ENCODE peak calls at places on chromosomes 2 and 18, in eight cellular contexts. One of them, this sample, is unnamed.

GRCh38 chr2:10481055-10481665 is 33.0 kb upstream of the ODC1 start:
- ATAC-seq in pancreas: no peak
- ATAC-seq in activated CD4-positive, alpha-beta T cell treated with anti-CD3 and anti-CD28 coated beads for 36 hours: no peak
- ATAC-seq in A549: no peak
- ATAC-seq in stimulated activated effector memory CD8-positive, alpha-beta T cell treated with anti-CD3 and anti-CD28 coated beads, Interleukin-12 subunit alpha, Interleukin-12 subunit beta, amount 100 ng/mL, for 72 hours: no peak
- ATAC-seq in naive thymus-derived CD8-positive, alpha-beta T cell: no peak
- ATAC-seq in body of pancreas: no peak
- ATAC-seq in left lobe of liver: peak
- ATAC-seq in this sample: no peak

GRCh38 chr2:112198780-112199179 is 56.1 kb downstream of the ZC3H8 start:
- ATAC-seq in pancreas: no peak
- ATAC-seq in activated CD4-positive, alpha-beta T cell treated with anti-CD3 and anti-CD28 coated beads for 36 hours: no peak
- ATAC-seq in A549: no peak
- ATAC-seq in stimulated activated effector memory CD8-positive, alpha-beta T cell treated with anti-CD3 and anti-CD28 coated beads, Interleukin-12 subunit alpha, Interleukin-12 subunit beta, amount 100 ng/mL, for 72 hours: no peak
- ATAC-seq in naive thymus-derived CD8-positive, alpha-beta T cell: no peak
- ATAC-seq in body of pancreas: no peak
- ATAC-seq in left lobe of liver: no peak
- ATAC-seq in this sample: peak

GRCh38 chr2:88627856-88628568 is 748 bp upstream of the EIF2AK3 start:
- ATAC-seq in pancreas: peak
- ATAC-seq in activated CD4-positive, alpha-beta T cell treated with anti-CD3 and anti-CD28 coated beads for 36 hours: peak
- ATAC-seq in A549: peak
- ATAC-seq in stimulated activated effector memory CD8-positive, alpha-beta T cell treated with anti-CD3 and anti-CD28 coated beads, Interleukin-12 subunit alpha, Interleukin-12 subunit beta, amount 100 ng/mL, for 72 hours: peak
- ATAC-seq in naive thymus-derived CD8-positive, alpha-beta T cell: peak
- ATAC-seq in body of pancreas: peak
- ATAC-seq in left lobe of liver: peak
- ATAC-seq in this sample: peak

GRCh38 chr2:240618776-240619175 is 6.5 kb upstream of the GPR35 start:
- ATAC-seq in pancreas: no peak
- ATAC-seq in activated CD4-positive, alpha-beta T cell treated with anti-CD3 and anti-CD28 coated beads for 36 hours: no peak
- ATAC-seq in A549: no peak
- ATAC-seq in stimulated activated effector memory CD8-positive, alpha-beta T cell treated with anti-CD3 and anti-CD28 coated beads, Interleukin-12 subunit alpha, Interleukin-12 subunit beta, amount 100 ng/mL, for 72 hours: no peak
- ATAC-seq in naive thymus-derived CD8-positive, alpha-beta T cell: no peak
- ATAC-seq in body of pancreas: no peak
- ATAC-seq in left lobe of liver: no peak
- ATAC-seq in this sample: no peak

GRCh38 chr2:14134737-14135136 is 497.8 kb upstream of the LRATD1 start:
- ATAC-seq in pancreas: no peak
- ATAC-seq in activated CD4-positive, alpha-beta T cell treated with anti-CD3 and anti-CD28 coated beads for 36 hours: no peak
- ATAC-seq in A549: no peak
- ATAC-seq in stimulated activated effector memory CD8-positive, alpha-beta T cell treated with anti-CD3 and anti-CD28 coated beads, Interleukin-12 subunit alpha, Interleukin-12 subunit beta, amount 100 ng/mL, for 72 hours: no peak
- ATAC-seq in naive thymus-derived CD8-positive, alpha-beta T cell: no peak
- ATAC-seq in body of pancreas: peak
- ATAC-seq in left lobe of liver: no peak
- ATAC-seq in this sample: no peak

GRCh38 chr2:200877443-200877842 is 11.4 kb downstream of the PPIL3 start:
- ATAC-seq in pancreas: no peak
- ATAC-seq in activated CD4-positive, alpha-beta T cell treated with anti-CD3 and anti-CD28 coated beads for 36 hours: no peak
- ATAC-seq in A549: no peak
- ATAC-seq in stimulated activated effector memory CD8-positive, alpha-beta T cell treated with anti-CD3 and anti-CD28 coated beads, Interleukin-12 subunit alpha, Interleukin-12 subunit beta, amount 100 ng/mL, for 72 hours: no peak
- ATAC-seq in naive thymus-derived CD8-positive, alpha-beta T cell: no peak
- ATAC-seq in body of pancreas: no peak
- ATAC-seq in left lobe of liver: no peak
- ATAC-seq in this sample: no peak

GRCh38 chr2:18467727-18468363 is 92.6 kb downstream of the RDH14 start:
- ATAC-seq in pancreas: no peak
- ATAC-seq in activated CD4-positive, alpha-beta T cell treated with anti-CD3 and anti-CD28 coated beads for 36 hours: no peak
- ATAC-seq in A549: no peak
- ATAC-seq in stimulated activated effector memory CD8-positive, alpha-beta T cell treated with anti-CD3 and anti-CD28 coated beads, Interleukin-12 subunit alpha, Interleukin-12 subunit beta, amount 100 ng/mL, for 72 hours: no peak
- ATAC-seq in naive thymus-derived CD8-positive, alpha-beta T cell: no peak
- ATAC-seq in body of pancreas: no peak
- ATAC-seq in left lobe of liver: no peak
- ATAC-seq in this sample: no peak

GRCh38 chr2:64404743-64405142 is 49.2 kb upstream of the LGALSL start:
- ATAC-seq in pancreas: peak
- ATAC-seq in activated CD4-positive, alpha-beta T cell treated with anti-CD3 and anti-CD28 coated beads for 36 hours: no peak
- ATAC-seq in A549: no peak
- ATAC-seq in stimulated activated effector memory CD8-positive, alpha-beta T cell treated with anti-CD3 and anti-CD28 coated beads, Interleukin-12 subunit alpha, Interleukin-12 subunit beta, amount 100 ng/mL, for 72 hours: no peak
- ATAC-seq in naive thymus-derived CD8-positive, alpha-beta T cell: no peak
- ATAC-seq in body of pancreas: peak
- ATAC-seq in left lobe of liver: peak
- ATAC-seq in this sample: no peak

GRCh38 chr2:80074321-80074720 is 230.2 kb downstream of the LRRTM1 start:
- ATAC-seq in pancreas: no peak
- ATAC-seq in activated CD4-positive, alpha-beta T cell treated with anti-CD3 and anti-CD28 coated beads for 36 hours: no peak
- ATAC-seq in A549: no peak
- ATAC-seq in stimulated activated effector memory CD8-positive, alpha-beta T cell treated with anti-CD3 and anti-CD28 coated beads, Interleukin-12 subunit alpha, Interleukin-12 subunit beta, amount 100 ng/mL, for 72 hours: no peak
- ATAC-seq in naive thymus-derived CD8-positive, alpha-beta T cell: no peak
- ATAC-seq in body of pancreas: no peak
- ATAC-seq in left lobe of liver: no peak
- ATAC-seq in this sample: no peak

GRCh38 chr2:152466041-152466440 is 131.1 kb downstream of the FMNL2 start:
- ATAC-seq in pancreas: peak
- ATAC-seq in activated CD4-positive, alpha-beta T cell treated with anti-CD3 and anti-CD28 coated beads for 36 hours: no peak
- ATAC-seq in A549: peak
- ATAC-seq in stimulated activated effector memory CD8-positive, alpha-beta T cell treated with anti-CD3 and anti-CD28 coated beads, Interleukin-12 subunit alpha, Interleukin-12 subunit beta, amount 100 ng/mL, for 72 hours: no peak
- ATAC-seq in naive thymus-derived CD8-positive, alpha-beta T cell: no peak
- ATAC-seq in body of pancreas: peak
- ATAC-seq in left lobe of liver: no peak
- ATAC-seq in this sample: peak

GRCh38 chr2:173099804-173100203 is 24.2 kb downstream of the MAP3K20 start:
- ATAC-seq in pancreas: no peak
- ATAC-seq in activated CD4-positive, alpha-beta T cell treated with anti-CD3 and anti-CD28 coated beads for 36 hours: peak
- ATAC-seq in A549: no peak
- ATAC-seq in stimulated activated effector memory CD8-positive, alpha-beta T cell treated with anti-CD3 and anti-CD28 coated beads, Interleukin-12 subunit alpha, Interleukin-12 subunit beta, amount 100 ng/mL, for 72 hours: peak
- ATAC-seq in naive thymus-derived CD8-positive, alpha-beta T cell: no peak
- ATAC-seq in body of pancreas: no peak
- ATAC-seq in left lobe of liver: no peak
- ATAC-seq in this sample: no peak

GRCh38 chr2:132416996-132417395 is 391 bp downstream of the GPR39 start:
- ATAC-seq in pancreas: peak
- ATAC-seq in activated CD4-positive, alpha-beta T cell treated with anti-CD3 and anti-CD28 coated beads for 36 hours: no peak
- ATAC-seq in A549: peak
- ATAC-seq in stimulated activated effector memory CD8-positive, alpha-beta T cell treated with anti-CD3 and anti-CD28 coated beads, Interleukin-12 subunit alpha, Interleukin-12 subunit beta, amount 100 ng/mL, for 72 hours: no peak
- ATAC-seq in naive thymus-derived CD8-positive, alpha-beta T cell: no peak
- ATAC-seq in body of pancreas: peak
- ATAC-seq in left lobe of liver: peak
- ATAC-seq in this sample: peak

GRCh38 chr2:191041418-191042161 is 27.6 kb upstream of the STAT1 start:
- ATAC-seq in pancreas: peak
- ATAC-seq in activated CD4-positive, alpha-beta T cell treated with anti-CD3 and anti-CD28 coated beads for 36 hours: peak
- ATAC-seq in A549: peak
- ATAC-seq in stimulated activated effector memory CD8-positive, alpha-beta T cell treated with anti-CD3 and anti-CD28 coated beads, Interleukin-12 subunit alpha, Interleukin-12 subunit beta, amount 100 ng/mL, for 72 hours: peak
- ATAC-seq in naive thymus-derived CD8-positive, alpha-beta T cell: no peak
- ATAC-seq in body of pancreas: peak
- ATAC-seq in left lobe of liver: peak
- ATAC-seq in this sample: peak

GRCh38 chr18:13524824-13525223 is 201.5 kb downstream of the FAM210A start:
- ATAC-seq in pancreas: no peak
- ATAC-seq in activated CD4-positive, alpha-beta T cell treated with anti-CD3 and anti-CD28 coated beads for 36 hours: no peak
- ATAC-seq in A549: no peak
- ATAC-seq in stimulated activated effector memory CD8-positive, alpha-beta T cell treated with anti-CD3 and anti-CD28 coated beads, Interleukin-12 subunit alpha, Interleukin-12 subunit beta, amount 100 ng/mL, for 72 hours: no peak
- ATAC-seq in naive thymus-derived CD8-positive, alpha-beta T cell: no peak
- ATAC-seq in body of pancreas: no peak
- ATAC-seq in left lobe of liver: no peak
- ATAC-seq in this sample: no peak

GRCh38 chr2:118970396-118971135 is 28.6 kb downstream of the MARCO start:
- ATAC-seq in pancreas: peak
- ATAC-seq in activated CD4-positive, alpha-beta T cell treated with anti-CD3 and anti-CD28 coated beads for 36 hours: no peak
- ATAC-seq in A549: no peak
- ATAC-seq in stimulated activated effector memory CD8-positive, alpha-beta T cell treated with anti-CD3 and anti-CD28 coated beads, Interleukin-12 subunit alpha, Interleukin-12 subunit beta, amount 100 ng/mL, for 72 hours: no peak
- ATAC-seq in naive thymus-derived CD8-positive, alpha-beta T cell: no peak
- ATAC-seq in body of pancreas: no peak
- ATAC-seq in left lobe of liver: peak
- ATAC-seq in this sample: peak

GRCh38 chr2:12493031-12493513 is 223.7 kb upstream of the TRIB2 start:
- ATAC-seq in pancreas: peak
- ATAC-seq in activated CD4-positive, alpha-beta T cell treated with anti-CD3 and anti-CD28 coated beads for 36 hours: peak
- ATAC-seq in A549: no peak
- ATAC-seq in stimulated activated effector memory CD8-positive, alpha-beta T cell treated with anti-CD3 and anti-CD28 coated beads, Interleukin-12 subunit alpha, Interleukin-12 subunit beta, amount 100 ng/mL, for 72 hours: peak
- ATAC-seq in naive thymus-derived CD8-positive, alpha-beta T cell: peak
- ATAC-seq in body of pancreas: no peak
- ATAC-seq in left lobe of liver: no peak
- ATAC-seq in this sample: peak

GRCh38 chr2:41914936-41915335 is 132.9 kb upstream of the PKDCC start:
- ATAC-seq in pancreas: peak
- ATAC-seq in activated CD4-positive, alpha-beta T cell treated with anti-CD3 and anti-CD28 coated beads for 36 hours: no peak
- ATAC-seq in A549: no peak
- ATAC-seq in stimulated activated effector memory CD8-positive, alpha-beta T cell treated with anti-CD3 and anti-CD28 coated beads, Interleukin-12 subunit alpha, Interleukin-12 subunit beta, amount 100 ng/mL, for 72 hours: no peak
- ATAC-seq in naive thymus-derived CD8-positive, alpha-beta T cell: no peak
- ATAC-seq in body of pancreas: no peak
- ATAC-seq in left lobe of liver: peak
- ATAC-seq in this sample: no peak

GRCh38 chr2:73859721-73860586 is 31.2 kb downstream of the STAMBP start:
- ATAC-seq in pancreas: no peak
- ATAC-seq in activated CD4-positive, alpha-beta T cell treated with anti-CD3 and anti-CD28 coated beads for 36 hours: peak
- ATAC-seq in A549: peak
- ATAC-seq in stimulated activated effector memory CD8-positive, alpha-beta T cell treated with anti-CD3 and anti-CD28 coated beads, Interleukin-12 subunit alpha, Interleukin-12 subunit beta, amount 100 ng/mL, for 72 hours: peak
- ATAC-seq in naive thymus-derived CD8-positive, alpha-beta T cell: no peak
- ATAC-seq in body of pancreas: no peak
- ATAC-seq in left lobe of liver: no peak
- ATAC-seq in this sample: peak

GRCh38 chr2:34308140-34308539 is 709.0 kb upstream of the FAM98A start:
- ATAC-seq in pancreas: no peak
- ATAC-seq in activated CD4-positive, alpha-beta T cell treated with anti-CD3 and anti-CD28 coated beads for 36 hours: peak
- ATAC-seq in A549: no peak
- ATAC-seq in stimulated activated effector memory CD8-positive, alpha-beta T cell treated with anti-CD3 and anti-CD28 coated beads, Interleukin-12 subunit alpha, Interleukin-12 subunit beta, amount 100 ng/mL, for 72 hours: no peak
- ATAC-seq in naive thymus-derived CD8-positive, alpha-beta T cell: no peak
- ATAC-seq in body of pancreas: no peak
- ATAC-seq in left lobe of liver: no peak
- ATAC-seq in this sample: no peak

GRCh38 chr2:232321817-232322559 is 56.6 kb upstream of the ALPP start:
- ATAC-seq in pancreas: no peak
- ATAC-seq in activated CD4-positive, alpha-beta T cell treated with anti-CD3 and anti-CD28 coated beads for 36 hours: peak
- ATAC-seq in A549: no peak
- ATAC-seq in stimulated activated effector memory CD8-positive, alpha-beta T cell treated with anti-CD3 and anti-CD28 coated beads, Interleukin-12 subunit alpha, Interleukin-12 subunit beta, amount 100 ng/mL, for 72 hours: no peak
- ATAC-seq in naive thymus-derived CD8-positive, alpha-beta T cell: peak
- ATAC-seq in body of pancreas: no peak
- ATAC-seq in left lobe of liver: no peak
- ATAC-seq in this sample: no peak

GRCh38 chr2:158202151-158202778 is 100.6 kb downstream of the UPP2 start:
- ATAC-seq in pancreas: no peak
- ATAC-seq in activated CD4-positive, alpha-beta T cell treated with anti-CD3 and anti-CD28 coated beads for 36 hours: no peak
- ATAC-seq in A549: no peak
- ATAC-seq in stimulated activated effector memory CD8-positive, alpha-beta T cell treated with anti-CD3 and anti-CD28 coated beads, Interleukin-12 subunit alpha, Interleukin-12 subunit beta, amount 100 ng/mL, for 72 hours: no peak
- ATAC-seq in naive thymus-derived CD8-positive, alpha-beta T cell: no peak
- ATAC-seq in body of pancreas: no peak
- ATAC-seq in left lobe of liver: no peak
- ATAC-seq in this sample: no peak

GRCh38 chr2:49687873-49688272 is 533.6 kb upstream of the FSHR start:
- ATAC-seq in pancreas: peak
- ATAC-seq in activated CD4-positive, alpha-beta T cell treated with anti-CD3 and anti-CD28 coated beads for 36 hours: no peak
- ATAC-seq in A549: no peak
- ATAC-seq in stimulated activated effector memory CD8-positive, alpha-beta T cell treated with anti-CD3 and anti-CD28 coated beads, Interleukin-12 subunit alpha, Interleukin-12 subunit beta, amount 100 ng/mL, for 72 hours: no peak
- ATAC-seq in naive thymus-derived CD8-positive, alpha-beta T cell: no peak
- ATAC-seq in body of pancreas: no peak
- ATAC-seq in left lobe of liver: no peak
- ATAC-seq in this sample: no peak